ENCODE peak calls at places on chromosome 11, in nine cellular contexts. G, M, L, O, A, X, H, I and U are unnamed samples.

GRCh38 chr11:46306296-46306853 is 28.9 kb downstream of the CREB3L1 start:
- DNase-seq in M (no peak), I (no peak), A (peak; percentile 44), H (no peak), O (peak; percentile 72), X (no peak), G (no peak), L (no peak), U (no peak)

GRCh38 chr11:12024314-12024926 is 16.0 kb upstream of the DKK3 start:
- DNase-seq in G (no peak), L (no peak), H (no peak), X (no peak), M (no peak), I (no peak), O (no peak), A (no peak), U (no peak)

GRCh38 chr11:117752721-117753237 is 44.2 kb downstream of the DSCAML1 start:
- DNase-seq in A (no peak), O (no peak), L (no peak), H (no peak), G (no peak), X (no peak), M (no peak), I (no peak), U (no peak)

GRCh38 chr11:9573775-9574555 is 495 bp downstream of the WEE1 start:
- DNase-seq in I (no peak), X (peak; percentile 56), H (no peak), O (no peak), G (peak; percentile 60), L (no peak), M (no peak), A (no peak), U (no peak)

GRCh38 chr11:64285885-64286800 is 495 bp downstream of the GPR137 start:
- DNase-seq in G (no peak), H (no peak), X (peak; percentile 53), I (no peak), M (no peak), A (no peak), L (no peak), O (no peak), U (no peak)

GRCh38 chr11:76657139-76657823 is 13.3 kb downstream of the LRRC32 start:
- DNase-seq in X (no peak), A (no peak), H (no peak), M (no peak), I (no peak), O (no peak), G (peak; percentile 25), L (no peak), U (no peak)

GRCh38 chr11:70226967-70227366 is 23.9 kb downstream of the FADD start:
- DNase-seq in I (no peak), G (no peak), M (no peak), H (no peak), O (peak; percentile 29), A (no peak), X (no peak), L (no peak), U (no peak)

GRCh38 chr11:123551085-123551484 is 103.3 kb downstream of the SCN3B start:
- DNase-seq in A (no peak), L (no peak), O (no peak), H (no peak), G (no peak), I (no peak), X (no peak), M (no peak), U (no peak)

GRCh38 chr11:66531841-66532240 is 14.0 kb downstream of the ZDHHC24 start:
- DNase-seq in H (no peak), G (no peak), L (no peak), I (no peak), X (no peak), A (no peak), O (no peak), M (no peak), U (no peak)

GRCh38 chr11:83063073-83063754 is 8.5 kb downstream of the RAB30 start:
- DNase-seq in L (no peak), M (no peak), A (no peak), X (peak; percentile 87), O (peak; percentile 44), H (peak; percentile 44), G (no peak), I (no peak), U (no peak)

GRCh38 chr11:115873813-115874212 is 369.6 kb upstream of the CADM1 start:
- DNase-seq in H (no peak), X (peak; percentile 66), M (no peak), A (no peak), G (no peak), O (no peak), L (no peak), I (no peak), U (no peak)

GRCh38 chr11:111976614-111977140 is 39.5 kb downstream of the DIXDC1 start:
- DNase-seq in O (peak; percentile 7), H (no peak), I (no peak), M (no peak), G (no peak), X (no peak), A (no peak), L (no peak), U (no peak)

GRCh38 chr11:76591416-76591815 is 79.1 kb downstream of the LRRC32 start:
- DNase-seq in O (no peak), M (no peak), A (no peak), H (no peak), X (no peak), I (no peak), G (no peak), L (no peak), U (no peak)

GRCh38 chr11:43547411-43547718 is 133.2 kb upstream of the HSD17B12 start:
- DNase-seq in O (no peak), G (no peak), A (no peak), L (no peak), M (no peak), I (no peak), X (no peak), H (no peak), U (no peak)

GRCh38 chr11:94067010-94067409 is 45.9 kb downstream of the HEPHL1 start:
- DNase-seq in X (no peak), O (no peak), A (peak; percentile 26), H (no peak), I (no peak), G (no peak), M (no peak), L (no peak), U (no peak)

GRCh38 chr11:31856248-31856647 is 45.1 kb upstream of the PAX6 start:
- DNase-seq in H (no peak), X (no peak), O (no peak), M (no peak), L (no peak), I (no peak), A (no peak), G (no peak), U (no peak)

GRCh38 chr11:1560618-1561251 is 11.3 kb downstream of the DUSP8 start:
- DNase-seq in A (no peak), I (no peak), L (no peak), G (no peak), M (no peak), O (no peak), X (no peak), H (no peak), U (no peak)

GRCh38 chr11:111167666-111168065 is 77.9 kb upstream of the POU2AF2 start:
- DNase-seq in I (no peak), G (no peak), L (no peak), H (no peak), M (no peak), X (no peak), A (no peak), O (no peak), U (no peak)

GRCh38 chr11:45096636-45097035 is 49.8 kb upstream of the PRDM11 start:
- DNase-seq in L (no peak), X (no peak), A (no peak), M (no peak), O (no peak), G (no peak), I (no peak), H (no peak), U (no peak)

GRCh38 chr11:101436511-101437142 is 147.2 kb downstream of the TRPC6 start:
- DNase-seq in O (peak; percentile 48), M (no peak), X (peak; percentile 56), I (no peak), G (peak; percentile 49), A (peak; percentile 55), L (no peak), H (no peak), U (no peak)

GRCh38 chr11:120611576-120611975 is 100.0 kb downstream of the GRIK4 start:
- DNase-seq in O (no peak), G (no peak), H (no peak), M (no peak), X (no peak), A (no peak), L (no peak), I (no peak), U (no peak)

GRCh38 chr11:326842-327580 is 6.4 kb upstream of the IFITM3 start:
- DNase-seq in I (no peak), M (no peak), O (peak; percentile 55), X (peak; percentile 94), G (peak; percentile 97), A (peak; percentile 71), L (no peak), H (no peak), U (no peak)